ENCODE peak calls at places on chromosomes 1 and 21, in four cellular contexts. Q is pancreas; S is upper lobe of left lung; W is CD4-positive, CD25-positive, alpha-beta regulatory T cell. L is an unnamed sample. For H3K9me3, the result is how much of the 10 kb centered on the place peaks cover.

GRCh38 chr1:232904131-232904530 is 46.3 kb upstream of the NTPCR start:
- DNase-seq in Q (no peak), S (no peak), W (no peak), L (no peak)

GRCh38 chr1:63821650-63822049 is 47.8 kb downstream of the ROR1 start:
- DNase-seq in Q (no peak), W (no peak), S (no peak), L (no peak)

GRCh38 chr1:12677565-12677964 is 33.7 kb downstream of the AADACL4 start:
- DNase-seq in W (no peak), Q (no peak), S (no peak), L (no peak)

GRCh38 chr1:21816602-21817302 is 4.7 kb downstream of the LDLRAD2 start:
- DNase-seq in S (no peak), Q (no peak), W (no peak), L (no peak)

GRCh38 chr1:106055900-106056299 is 1000.6 kb upstream of the PRMT6 start:
- DNase-seq in Q (no peak), S (no peak), W (no peak), L (peak)

GRCh38 chr1:164707868-164708331 is 148.9 kb downstream of the PBX1 start:
- DNase-seq in W (no peak), S (no peak), Q (peak), L (no peak)

GRCh38 chr1:200641175-200641489 is 20.6 kb upstream of the KIF14 start:
- DNase-seq in W (no peak), S (no peak), Q (no peak), L (no peak)

GRCh38 chr1:9207086-9207485 is 27.5 kb upstream of the H6PD start:
- DNase-seq in Q (no peak), S (no peak), W (no peak), L (no peak)

GRCh38 chr1:208880433-208881100 is 636.4 kb upstream of the PLXNA2 start:
- DNase-seq in W (no peak), Q (no peak), S (no peak), L (no peak)

GRCh38 chr1:205582471-205583291 is 49.1 kb downstream of the ELK4 start:
- DNase-seq in W (no peak), S (no peak), Q (no peak), L (peak)

GRCh38 chr1:180662709-180663108 is 30.9 kb downstream of the XPR1 start:
- DNase-seq in W (no peak), S (no peak), Q (no peak), L (no peak)

GRCh38 chr1:175221548-175222175 is 29.1 kb upstream of the KIAA0040 start:
- DNase-seq in W (no peak), S (no peak), Q (peak), L (no peak)

GRCh38 chr21:34967509-34968289 is 81.4 kb downstream of the RUNX1 start:
- DNase-seq in S (no peak), W (no peak), Q (no peak), L (no peak)

GRCh38 chr1:161710562-161710961 is 3.5 kb downstream of the FCRLA start:
- DNase-seq in Q (no peak), S (no peak), W (no peak), L (peak)

GRCh38 chr1:30548294-30548693 is 175.1 kb downstream of the MATN1 start:
- DNase-seq in S (no peak), Q (no peak), W (no peak), L (no peak)

GRCh38 chr21:46542588-46543092 is 62.2 kb downstream of the S100B start:
- DNase-seq in S (peak), Q (no peak), W (no peak), L (no peak)

GRCh38 chr1:13228343-13228781 is 2.4 kb upstream of the PRAMEF18 start:
- DNase-seq in W (no peak), Q (no peak), S (no peak), L (peak)

GRCh38 chr1:165387956-165388355 is 31.4 kb upstream of the LMX1A start:
- DNase-seq in S (no peak), W (no peak), Q (no peak), L (no peak)

GRCh38 chr1:47434051-47434842 is 3.6 kb upstream of the FOXD2 start:
- DNase-seq in Q (peak), S (peak), W (no peak), L (no peak)

GRCh38 chr1:231073311-231073710 is 33.3 kb upstream of the FAM89A start:
- DNase-seq in Q (no peak), S (no peak), W (no peak), L (no peak)

GRCh38 chr1:34642679-34643078 is 112.2 kb upstream of the GJB5 start:
- DNase-seq in W (no peak), S (no peak), Q (no peak), L (no peak)

GRCh38 chr1:203069028-203069804 is 16.6 kb downstream of the MYOG start:
- DNase-seq in S (no peak), W (no peak), Q (no peak), L (no peak)

GRCh38 chr1:2236695-2237677 is 8.9 kb downstream of the SKI start:
- DNase-seq in W (peak), Q (no peak), S (no peak), L (no peak)

GRCh38 chr1:116504308-116505156 is 66.3 kb downstream of the CD58 start:
- DNase-seq in Q (no peak), S (no peak), W (peak), L (peak)

DNA sequence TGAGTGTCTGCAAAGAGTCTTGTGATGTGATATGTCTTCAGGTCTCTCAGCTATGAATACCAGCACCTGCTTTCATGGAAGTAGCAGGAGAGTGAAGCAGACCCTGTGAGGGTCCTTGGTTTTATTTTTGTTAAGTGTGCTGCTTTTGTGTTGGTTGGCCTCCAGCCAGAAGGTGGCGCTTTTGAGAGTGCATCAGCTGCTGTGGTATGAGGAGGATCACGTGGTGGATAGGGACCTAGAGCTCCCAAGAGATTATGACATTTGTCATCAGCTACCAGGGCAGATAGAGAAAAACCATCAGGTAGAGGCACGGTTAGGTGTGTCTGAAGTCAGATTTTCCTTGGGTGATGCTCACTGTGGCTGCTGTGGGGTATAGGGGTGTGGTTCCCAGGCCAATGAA is 1232.1 kb downstream of the MRPL39 start:
- DNase-seq in Q (no peak), W (no peak), S (no peak), L (no peak)
- H3K9me3 ChIP-seq in Q (under half), W (under half), S (under half), L (under half)

GRCh38 chr1:152510503-152510902 is at the start of gene LCE5A:
- DNase-seq in W (no peak), Q (no peak), S (no peak), L (no peak)
- H3K9me3 ChIP-seq in W (under half), Q (under half), S (under half), L (under half)

GRCh38 chr21:22544747-22545146 is 1546.5 kb downstream of the NCAM2 start:
- DNase-seq in S (no peak), Q (no peak), W (no peak), L (no peak)
- H3K9me3 ChIP-seq in S (under half), Q (under half), W (under half), L (under half)

GRCh38 chr21:28016571-28016970 is 976.1 kb downstream of the LTN1 start:
- DNase-seq in W (no peak), S (no peak), Q (no peak), L (no peak)
- H3K9me3 ChIP-seq in W (under half), S (under half), Q (under half), L (under half)

L was measured in OCI-LY7.